ENCODE peak calls at places on chromosome 14, in five cellular contexts. One of them, this sample, is unnamed.

GRCh38 chr14:75162631-75163030 is 13.8 kb downstream of the TMED10 start:
- DNase-seq in fibroblast of the aortic adventitia: no peak
- DNase-seq in left ventricle myocardium inferior: no peak
- DNase-seq in hepatocyte: no peak
- DNase-seq in NCI-H82: no peak
- DNase-seq in this sample: no peak

GRCh38 chr14:65954915-65955314 is 531.3 kb upstream of the CCDC196 start:
- DNase-seq in fibroblast of the aortic adventitia: no peak
- DNase-seq in left ventricle myocardium inferior: no peak
- DNase-seq in hepatocyte: no peak
- DNase-seq in NCI-H82: no peak
- DNase-seq in this sample: no peak

GRCh38 chr14:24437020-24437735 is 5.4 kb downstream of the SDR39U1 start:
- DNase-seq in fibroblast of the aortic adventitia: no peak
- DNase-seq in left ventricle myocardium inferior: no peak
- DNase-seq in hepatocyte: no peak
- DNase-seq in NCI-H82: peak
- DNase-seq in this sample: no peak

GRCh38 chr14:103685276-103686211 is 29.7 kb downstream of the XRCC3 start:
- DNase-seq in fibroblast of the aortic adventitia: no peak
- DNase-seq in left ventricle myocardium inferior: no peak
- DNase-seq in hepatocyte: no peak
- DNase-seq in NCI-H82: no peak
- DNase-seq in this sample: no peak

GRCh38 chr14:52961060-52961639 is 10.3 kb upstream of the FERMT2 start:
- DNase-seq in fibroblast of the aortic adventitia: peak
- DNase-seq in left ventricle myocardium inferior: peak
- DNase-seq in hepatocyte: peak
- DNase-seq in NCI-H82: peak
- DNase-seq in this sample: no peak

GRCh38 chr14:75147423-75148071 is 20.7 kb upstream of the NEK9 start:
- DNase-seq in fibroblast of the aortic adventitia: peak
- DNase-seq in left ventricle myocardium inferior: peak
- DNase-seq in hepatocyte: peak
- DNase-seq in NCI-H82: no peak
- DNase-seq in this sample: peak

GRCh38 chr14:102493096-102493495 is 16.5 kb downstream of the ANKRD9 start:
- DNase-seq in fibroblast of the aortic adventitia: no peak
- DNase-seq in left ventricle myocardium inferior: no peak
- DNase-seq in hepatocyte: no peak
- DNase-seq in NCI-H82: no peak
- DNase-seq in this sample: peak

GRCh38 chr14:50816419-50817047 is 14.4 kb downstream of the NIN start:
- DNase-seq in fibroblast of the aortic adventitia: peak
- DNase-seq in left ventricle myocardium inferior: no peak
- DNase-seq in hepatocyte: no peak
- DNase-seq in NCI-H82: no peak
- DNase-seq in this sample: no peak

GRCh38 chr14:92922883-92923743 is at the start of gene CHGA:
- DNase-seq in fibroblast of the aortic adventitia: peak
- DNase-seq in left ventricle myocardium inferior: peak
- DNase-seq in hepatocyte: peak
- DNase-seq in NCI-H82: peak
- DNase-seq in this sample: peak

GRCh38 chr14:62824086-62824485 is 221.2 kb downstream of the KCNH5 start:
- DNase-seq in fibroblast of the aortic adventitia: no peak
- DNase-seq in left ventricle myocardium inferior: no peak
- DNase-seq in hepatocyte: no peak
- DNase-seq in NCI-H82: no peak
- DNase-seq in this sample: no peak

GRCh38 chr14:82537831-82538230 is 1004.2 kb upstream of the SEL1L start:
- DNase-seq in fibroblast of the aortic adventitia: no peak
- DNase-seq in left ventricle myocardium inferior: no peak
- DNase-seq in hepatocyte: no peak
- DNase-seq in NCI-H82: no peak
- DNase-seq in this sample: no peak

GRCh38 chr14:65080954-65081747 is 21.2 kb downstream of the MAX start:
- DNase-seq in fibroblast of the aortic adventitia: peak
- DNase-seq in left ventricle myocardium inferior: no peak
- DNase-seq in hepatocyte: peak
- DNase-seq in NCI-H82: no peak
- DNase-seq in this sample: no peak

GRCh38 chr14:93010543-93011541 is 87.9 kb downstream of the CHGA start:
- DNase-seq in fibroblast of the aortic adventitia: no peak
- DNase-seq in left ventricle myocardium inferior: no peak
- DNase-seq in hepatocyte: no peak
- DNase-seq in NCI-H82: peak
- DNase-seq in this sample: no peak

GRCh38 chr14:61385002-61385685 is 63.8 kb downstream of the PRKCH start:
- DNase-seq in fibroblast of the aortic adventitia: no peak
- DNase-seq in left ventricle myocardium inferior: no peak
- DNase-seq in hepatocyte: no peak
- DNase-seq in NCI-H82: no peak
- DNase-seq in this sample: no peak

GRCh38 chr14:67816326-67817009 is at the start of gene ZFYVE26:
- DNase-seq in fibroblast of the aortic adventitia: peak
- DNase-seq in left ventricle myocardium inferior: peak
- DNase-seq in hepatocyte: peak
- DNase-seq in NCI-H82: peak
- DNase-seq in this sample: peak

GRCh38 chr14:104650057-104650980 is 39.1 kb upstream of the INF2 start:
- DNase-seq in fibroblast of the aortic adventitia: peak
- DNase-seq in left ventricle myocardium inferior: peak
- DNase-seq in hepatocyte: peak
- DNase-seq in NCI-H82: peak
- DNase-seq in this sample: peak

GRCh38 chr14:55129428-55130193 is 559 bp downstream of the LGALS3 start:
- DNase-seq in fibroblast of the aortic adventitia: peak
- DNase-seq in left ventricle myocardium inferior: peak
- DNase-seq in hepatocyte: peak
- DNase-seq in NCI-H82: peak
- DNase-seq in this sample: peak

GRCh38 chr14:37254411-37254947 is 56.7 kb downstream of the MIPOL1 start:
- DNase-seq in fibroblast of the aortic adventitia: no peak
- DNase-seq in left ventricle myocardium inferior: no peak
- DNase-seq in hepatocyte: no peak
- DNase-seq in NCI-H82: no peak
- DNase-seq in this sample: no peak

GRCh38 chr14:55964081-55964480 is 154.1 kb upstream of the PELI2 start:
- DNase-seq in fibroblast of the aortic adventitia: no peak
- DNase-seq in left ventricle myocardium inferior: no peak
- DNase-seq in hepatocyte: no peak
- DNase-seq in NCI-H82: no peak
- DNase-seq in this sample: no peak

GRCh38 chr14:30223385-30223785 is 295.7 kb upstream of the PRKD1 start:
- DNase-seq in fibroblast of the aortic adventitia: peak
- DNase-seq in left ventricle myocardium inferior: peak
- DNase-seq in hepatocyte: peak
- DNase-seq in NCI-H82: no peak
- DNase-seq in this sample: peak

GRCh38 chr14:56005580-56006053 is 112.6 kb upstream of the PELI2 start:
- DNase-seq in fibroblast of the aortic adventitia: peak
- DNase-seq in left ventricle myocardium inferior: no peak
- DNase-seq in hepatocyte: peak
- DNase-seq in NCI-H82: no peak
- DNase-seq in this sample: no peak

This sample was measured in Right ventricle myocardium superior.